ENCODE peak calls at places on chromosomes 2 and 18, in five cellular contexts. M is HepG2, G is K562, J is GM12878, O is A549. W is an unnamed sample.

GRCh38 chr18:712401-713134 is at the start of gene ENOSF1:
- DNase-seq in M (peak; percentile 76), G (peak; percentile 94), J (no peak), O (peak; percentile 92), W (peak; percentile 84)

GRCh38 chr2:218272531-218273212 is 2.4 kb downstream of the PNKD start:
- DNase-seq in M (peak; percentile 84), G (peak; percentile 57), J (peak; percentile 59), O (peak; percentile 91), W (peak; percentile 85)

GRCh38 chr18:34330308-34330707 is 105.6 kb upstream of the NOL4 start:
- DNase-seq in M (no peak), G (no peak), J (no peak), O (no peak), W (no peak)

GRCh38 chr2:136117391-136117841 is 533 bp downstream of the CXCR4 start:
- DNase-seq in M (no peak), G (peak; percentile 28), J (no peak), O (peak; percentile 52), W (peak; percentile 52)

GRCh38 chr2:8821276-8822217 is 15.9 kb downstream of the KIDINS220 start:
- DNase-seq in M (peak; percentile 79), G (no peak), J (no peak), O (no peak), W (no peak)

GRCh38 chr2:204298426-204298825 is 246.8 kb upstream of the PARD3B start:
- DNase-seq in M (no peak), G (no peak), J (no peak), O (no peak), W (no peak)

GRCh38 chr2:34093790-34094189 is 494.7 kb upstream of the FAM98A start:
- DNase-seq in M (no peak), G (no peak), J (no peak), O (no peak), W (no peak)

GRCh38 chr2:181140414-181140813 is 160.0 kb downstream of the UBE2E3 start:
- DNase-seq in M (no peak), G (no peak), J (no peak), O (no peak), W (no peak)

GRCh38 chr2:68251855-68252406 is 401 bp downstream of the PPP3R1 start:
- DNase-seq in M (no peak), G (peak; percentile 72), J (no peak), O (no peak), W (peak; percentile 15)

GRCh38 chr2:236034974-236035373 is 133.2 kb downstream of the GBX2 start:
- DNase-seq in M (no peak), G (no peak), J (no peak), O (no peak), W (no peak)

GRCh38 chr18:1983746-1984515 is 587.4 kb downstream of the METTL4 start:
- DNase-seq in M (no peak), G (no peak), J (no peak), O (no peak), W (no peak)

GRCh38 chr2:3517948-3518495 is 1.3 kb downstream of the ADI1 start:
- DNase-seq in M (peak; percentile 75), G (no peak), J (no peak), O (no peak), W (peak; percentile 18)

GRCh38 chr2:3522851-3523481 is 3.6 kb upstream of the ADI1 start:
- DNase-seq in M (peak; percentile 60), G (no peak), J (no peak), O (no peak), W (peak; percentile 75)

GRCh38 chr2:3518496-3519254 is 656 bp downstream of the ADI1 start:
- DNase-seq in M (peak; percentile 97), G (peak; percentile 99), J (peak; percentile 94), O (peak; percentile 99), W (peak; percentile 100)

GRCh38 chr2:3519255-3520190 is at the start of gene ADI1:
- DNase-seq in M (peak; percentile 83), G (peak; percentile 80), J (peak; percentile 16), O (peak; percentile 90), W (peak; percentile 86)

GRCh38 chr2:3520591-3520990 is 1.3 kb upstream of the ADI1 start:
- DNase-seq in M (no peak), G (no peak), J (no peak), O (no peak), W (no peak)
- H3K4me2 ChIP-seq in M (peak overlapping the region; percentile 95), G (peak overlapping the region; percentile 93), J (peak overlapping the region; percentile 79), O (peak overlapping the region; percentile 90), W (no peak overlapping the region)

DNA sequence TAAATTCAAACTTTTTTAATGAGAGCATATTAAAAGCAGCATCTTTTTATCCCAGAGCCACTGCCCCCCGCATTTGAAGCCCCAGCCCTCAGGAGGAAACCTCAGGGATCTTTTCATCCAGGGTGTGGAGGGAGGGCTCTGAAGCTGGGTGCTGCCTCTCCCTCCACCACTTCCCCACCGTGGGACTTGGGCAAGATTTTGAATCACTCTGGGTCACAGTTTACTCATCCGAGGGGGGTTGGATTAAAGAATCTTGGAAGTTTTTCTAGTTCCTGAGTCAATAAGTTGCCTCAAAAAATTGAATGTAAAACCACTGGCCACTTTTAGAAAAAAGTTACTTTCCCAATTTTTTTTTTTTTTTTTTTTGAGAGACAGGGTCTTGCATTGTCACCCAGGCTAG is 62.0 kb upstream of the ANKRD44 start:
- DNase-seq in M (no peak), G (no peak), J (no peak), O (no peak), W (no peak)
- TF ChIP-seq MYC in M (no peak), G (no peak), J (no peak), O (no peak), W (no peak)

GRCh38 chr2:165373322-165374025 is 96.0 kb upstream of the CSRNP3 start:
- DNase-seq in M (no peak), G (no peak), J (no peak), O (no peak), W (peak; percentile 22)
- H3K4me2 ChIP-seq in M (no peak overlapping the region), G (no peak overlapping the region), J (no peak overlapping the region), O (no peak overlapping the region), W (no peak overlapping the region)

GRCh38 chr2:4175343-4175742 is 472.0 kb downstream of the DCDC2C start:
- DNase-seq in M (no peak), G (no peak), J (no peak), O (no peak), W (no peak)
- TF ChIP-seq MYC in M (no peak), G (no peak), J (no peak), O (no peak), W (no peak)

DNA sequence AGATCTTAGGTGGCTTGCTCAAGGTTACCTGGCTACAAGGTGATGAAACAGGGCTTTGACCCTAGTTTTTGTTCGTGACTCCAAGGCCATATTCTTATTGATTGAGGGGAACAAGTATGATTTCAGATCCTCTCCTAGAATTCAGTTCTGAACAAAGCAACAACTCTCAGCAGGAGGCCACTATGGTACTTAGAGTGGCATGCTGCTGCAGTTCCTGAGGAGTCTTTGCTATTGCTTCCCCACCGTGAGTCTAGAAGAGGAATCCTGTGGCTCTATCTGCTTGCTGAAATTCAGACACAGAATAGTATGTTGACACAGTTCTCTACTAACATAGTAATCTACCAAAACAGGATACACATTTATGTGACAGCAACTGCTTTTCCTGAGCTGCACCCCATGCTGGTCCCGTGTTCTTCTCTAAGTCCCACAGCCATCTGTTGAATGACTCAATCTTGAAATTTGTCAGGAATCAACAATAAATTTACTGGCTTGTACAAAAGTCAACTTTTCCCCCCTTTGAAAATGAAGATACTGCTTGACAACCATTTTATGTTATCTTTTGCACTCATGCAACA is 4.1 kb downstream of the TGFBRAP1 start:
- DNase-seq in M (no peak), G (no peak), J (no peak), O (no peak), W (peak; percentile 97)
- H3K4me2 ChIP-seq in M (no peak overlapping the region), G (no peak overlapping the region), J (peak overlapping the region; percentile 50), O (no peak overlapping the region), W (peak overlapping the region; percentile 38)

GRCh38 chr2:28952806-28953190 is 28.3 kb upstream of the TOGARAM2 start:
- DNase-seq in M (no peak), G (no peak), J (no peak), O (peak; percentile 59), W (peak; percentile 60)
- TF ChIP-seq MYC in M (no peak), G (no peak), J (no peak), O (no peak), W (no peak)

GRCh38 chr2:88656690-88657089 is 29.4 kb upstream of the EIF2AK3 start:
- DNase-seq in M (no peak), G (no peak), J (no peak), O (no peak), W (no peak)
- H3K4me2 ChIP-seq in M (peak overlapping the region; percentile 50), G (no peak overlapping the region), J (no peak overlapping the region), O (peak overlapping the region; percentile 4), W (no peak overlapping the region)

DNA sequence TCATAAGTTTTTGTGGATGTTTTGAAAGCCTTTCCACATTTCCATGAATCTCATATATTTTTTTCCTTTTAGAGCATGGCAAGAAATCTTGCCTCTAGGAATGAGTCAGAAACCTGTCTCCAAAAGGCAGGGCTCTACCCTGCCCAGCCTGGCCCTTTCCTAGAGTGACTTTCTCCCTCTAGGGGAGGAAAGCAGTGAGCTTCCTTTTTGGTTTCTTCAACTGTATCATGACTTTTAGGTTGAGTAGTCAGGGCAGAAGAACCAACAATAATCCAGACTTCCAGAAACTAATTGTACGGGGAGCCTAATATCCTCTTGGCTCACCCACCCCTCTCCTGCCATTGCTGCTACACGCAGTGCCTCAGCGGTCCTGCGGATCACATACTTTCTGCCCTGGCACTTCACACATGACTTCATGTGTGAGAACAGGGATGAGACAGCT is 300.3 kb downstream of the AGPS start:
- DNase-seq in M (no peak), G (no peak), J (no peak), O (peak; percentile 55), W (no peak)
- TF ChIP-seq MYC in M (no peak), G (no peak), J (no peak), O (no peak), W (no peak)

DNA sequence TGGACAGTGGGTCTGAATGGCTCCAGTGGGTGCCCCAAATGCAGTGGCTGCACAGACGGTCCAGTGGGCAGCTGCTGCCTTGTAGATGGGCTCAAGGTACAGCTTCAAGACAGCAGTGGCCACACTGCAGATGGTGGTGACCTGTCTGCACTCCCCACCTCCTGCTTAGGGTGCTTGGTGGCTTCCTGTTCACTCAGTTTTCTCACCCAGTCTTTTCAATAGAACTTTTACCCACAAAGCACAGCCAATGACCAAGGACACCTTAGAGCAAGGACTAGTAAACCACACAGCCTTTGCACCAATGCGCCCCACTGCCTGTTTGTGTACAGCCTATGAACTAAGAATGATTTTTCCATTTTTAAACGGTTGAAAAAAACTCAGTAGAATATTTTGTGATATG is 34.9 kb downstream of the MEX3C start:
- DNase-seq in M (no peak), G (no peak), J (no peak), O (no peak), W (no peak)
- H3K4me2 ChIP-seq in M (no peak overlapping the region), G (no peak overlapping the region), J (no peak overlapping the region), O (no peak overlapping the region), W (no peak overlapping the region)

DNA sequence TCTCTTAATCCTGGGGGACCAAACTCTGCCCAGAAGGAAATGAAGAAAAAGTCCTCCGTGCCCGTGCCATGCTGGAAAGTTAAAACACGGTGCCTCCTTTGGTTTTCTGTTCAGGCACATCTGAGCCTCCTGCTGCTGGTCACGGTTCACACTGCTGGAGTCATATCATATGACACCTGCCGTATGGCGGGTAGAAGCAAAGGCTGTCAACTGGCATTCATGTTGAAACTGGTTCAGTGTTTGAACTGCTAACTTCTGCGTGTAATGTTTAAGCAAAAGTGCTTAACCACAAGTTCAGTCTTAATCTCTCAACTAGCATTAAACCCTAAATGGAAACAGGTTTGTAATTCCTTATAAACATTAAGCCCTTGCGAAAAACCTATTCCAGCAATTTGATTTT is 3.1 kb downstream of the STK39 start:
- DNase-seq in M (peak; percentile 74), G (no peak), J (no peak), O (no peak), W (no peak)
- TF ChIP-seq MYC in M (no peak), G (no peak), J (no peak), O (no peak), W (no peak)

W was measured in endothelial cell of umbilical vein.